ENCODE peak calls at places on chromosomes 12 and 14, in four cellular contexts. Q is HCT116, Z is tibial nerve, C is upper lobe of right lung. F is an unnamed sample.

GRCh38 chr12:130053641-130054040 is 108.6 kb upstream of the FZD10 start:
- DNase-seq in Q (no peak), C (peak; percentile 46), Z (no peak), F (no peak)

GRCh38 chr12:42173961-42174521 is 29.4 kb upstream of the GXYLT1 start:
- DNase-seq in Z (no peak), C (no peak), Q (no peak), F (no peak)

GRCh38 chr12:127595506-127595905 is 671.5 kb upstream of the TMEM132C start:
- DNase-seq in Z (no peak), C (no peak), Q (no peak), F (no peak)

GRCh38 chr14:85357120-85357519 is 172.8 kb upstream of the FLRT2 start:
- DNase-seq in C (no peak), Z (no peak), Q (no peak), F (no peak)

GRCh38 chr12:29562167-29562776 is 64.8 kb upstream of the OVCH1 start:
- DNase-seq in Z (peak; percentile 60), Q (no peak), C (no peak), F (no peak)

GRCh38 chr12:2624543-2625266 is 170.1 kb upstream of the FKBP4 start:
- DNase-seq in C (no peak), Z (no peak), Q (peak; percentile 36), F (no peak)

GRCh38 chr12:66107451-66107915 is 23.1 kb downstream of the LLPH start:
- DNase-seq in Z (peak; percentile 97), C (no peak), Q (peak; percentile 93), F (peak; percentile 45)

GRCh38 chr12:71626098-71626497 is 37.5 kb downstream of the ZFC3H1 start:
- DNase-seq in C (no peak), Q (no peak), Z (no peak), F (no peak)

GRCh38 chr14:95516554-95517209 is at the start of gene SYNE3:
- DNase-seq in Q (no peak), C (peak; percentile 85), Z (no peak), F (peak; percentile 78)

GRCh38 chr14:59777006-59777579 is 93.5 kb downstream of the RTN1 start:
- DNase-seq in Q (no peak), Z (no peak), C (no peak), F (no peak)

GRCh38 chr14:95915326-95915725 is 38.7 kb downstream of the TUNAR start:
- DNase-seq in Q (no peak), Z (no peak), C (no peak), F (no peak)

GRCh38 chr14:64717870-64718269 is 13.6 kb downstream of the PLEKHG3 start:
- DNase-seq in Z (no peak), Q (no peak), C (no peak), F (no peak)

GRCh38 chr12:92297932-92298681 is 152.5 kb upstream of the BTG1 start:
- DNase-seq in Z (peak; percentile 24), Q (no peak), C (no peak), F (no peak)

GRCh38 chr12:54853933-54854538 is at the start of gene MUCL1:
- DNase-seq in Z (peak; percentile 79), C (no peak), Q (peak; percentile 62), F (peak; percentile 69)

GRCh38 chr12:19496249-19497208 is 57.2 kb downstream of the AEBP2 start:
- DNase-seq in Q (no peak), Z (no peak), C (no peak), F (no peak)
- H3K36me3 ChIP-seq in Q (peaks cover 6% of the 10 kb centered on the region), Z (no peaks in the 10 kb centered on the region), C (peaks cover 35% of the 10 kb centered on the region), F (peaks cover 19% of the 10 kb centered on the region)

DNA sequence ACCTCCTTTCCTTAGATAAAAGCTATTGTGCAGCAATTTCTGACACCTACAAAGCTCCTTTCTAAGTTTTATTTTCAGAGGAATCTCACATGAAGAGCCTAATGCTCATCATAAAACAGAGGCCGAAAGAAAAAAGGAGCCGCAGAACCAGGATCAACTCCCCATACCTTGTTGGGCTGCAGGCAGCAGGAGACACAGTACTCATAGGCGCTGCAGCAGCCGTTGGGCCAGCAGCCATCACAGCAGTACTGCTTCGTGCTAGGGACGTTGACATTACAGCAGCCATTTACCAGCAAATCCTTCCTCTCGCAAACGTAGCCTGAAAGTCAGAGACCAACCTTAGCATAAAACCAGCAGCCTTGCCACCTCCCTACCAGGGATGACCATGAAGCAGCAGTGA is 17.7 kb downstream of the SPRING1 start:
- DNase-seq in Z (no peak), C (no peak), Q (no peak), F (no peak)
- H3K36me3 ChIP-seq in Z (no peaks in the 10 kb centered on the region), C (peaks cover 59% of the 10 kb centered on the region), Q (peaks cover 9% of the 10 kb centered on the region), F (peaks cover 36% of the 10 kb centered on the region)

GRCh38 chr14:75088566-75089373 is 19.3 kb downstream of the ZC2HC1C start:
- DNase-seq in C (no peak), Z (peak; percentile 92), Q (peak; percentile 26), F (no peak)

GRCh38 chr14:75091251-75091650 is 21.8 kb downstream of the ZC2HC1C start:
- DNase-seq in Z (no peak), C (no peak), Q (no peak), F (no peak)

GRCh38 chr14:75088153-75088552 is 18.7 kb downstream of the ZC2HC1C start:
- DNase-seq in C (no peak), Q (no peak), Z (no peak), F (no peak)

GRCh38 chr14:75092698-75093097 is 23.3 kb downstream of the ZC2HC1C start:
- DNase-seq in Q (no peak), C (no peak), Z (no peak), F (no peak)

DNA sequence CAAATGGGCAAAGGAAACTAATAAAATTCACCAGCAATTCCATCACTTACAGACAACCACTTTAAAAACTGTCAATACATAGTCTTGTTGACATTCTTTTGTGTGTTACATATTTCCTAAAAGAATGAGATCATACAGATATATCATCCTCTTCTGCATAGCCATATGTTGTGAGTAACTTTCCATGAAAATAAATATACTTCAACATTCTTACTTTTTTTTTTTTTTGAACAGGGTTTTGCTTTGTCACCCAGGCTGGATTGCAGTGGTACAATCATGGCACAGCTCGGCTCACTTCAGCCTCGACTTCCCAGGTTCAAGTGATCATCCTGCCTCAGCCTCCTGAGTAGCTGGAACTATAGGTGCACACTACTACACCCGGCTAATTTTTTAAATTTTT is 20.9 kb downstream of the ZC2HC1C start:
- DNase-seq in C (no peak), Q (no peak), Z (no peak), F (no peak)
- H3K36me3 ChIP-seq in C (peaks cover 86% of the 10 kb centered on the region), Q (peaks cover 44% of the 10 kb centered on the region), Z (peaks cover 6% of the 10 kb centered on the region), F (peaks cover 66% of the 10 kb centered on the region)

GRCh38 chr14:90274019-90274418 is 17.7 kb downstream of the PSMC1 start:
- DNase-seq in Q (no peak), C (no peak), Z (no peak), F (no peak)

GRCh38 chr14:90275455-90275814 is 19.1 kb downstream of the PSMC1 start:
- DNase-seq in C (no peak), Z (no peak), Q (no peak), F (peak; percentile 40)

GRCh38 chr14:90273532-90273931 is 17.2 kb downstream of the PSMC1 start:
- DNase-seq in Q (no peak), Z (no peak), C (no peak), F (no peak)

GRCh38 chr14:90274808-90275454 is 18.6 kb downstream of the PSMC1 start:
- DNase-seq in Q (no peak), C (no peak), Z (no peak), F (no peak)

DNA sequence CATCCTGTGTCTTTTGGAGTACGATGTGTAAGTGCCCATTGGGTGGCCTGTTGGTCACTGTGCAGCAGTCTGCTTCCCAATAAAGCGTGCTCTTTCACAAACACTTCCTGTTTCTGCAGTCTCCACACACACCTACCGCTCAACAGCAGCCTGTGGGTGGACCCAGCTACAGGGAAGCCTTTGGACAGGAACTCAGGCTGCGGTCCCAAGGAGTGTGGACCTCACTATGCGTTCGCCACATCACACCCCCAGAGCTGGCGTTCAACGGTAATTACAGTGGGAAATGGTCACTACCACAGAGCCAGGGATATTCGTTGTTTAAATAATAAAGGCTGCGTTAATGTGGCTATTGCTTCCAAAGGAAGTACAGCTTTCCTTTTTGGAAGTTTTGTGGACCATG is 16.2 kb downstream of the PSMC1 start:
- DNase-seq in Q (no peak), Z (no peak), C (peak; percentile 72), F (no peak)
- H3K36me3 ChIP-seq in Q (peaks cover 38% of the 10 kb centered on the region), Z (peaks cover 3% of the 10 kb centered on the region), C (peaks cover 72% of the 10 kb centered on the region), F (peaks cover 62% of the 10 kb centered on the region)

DNA sequence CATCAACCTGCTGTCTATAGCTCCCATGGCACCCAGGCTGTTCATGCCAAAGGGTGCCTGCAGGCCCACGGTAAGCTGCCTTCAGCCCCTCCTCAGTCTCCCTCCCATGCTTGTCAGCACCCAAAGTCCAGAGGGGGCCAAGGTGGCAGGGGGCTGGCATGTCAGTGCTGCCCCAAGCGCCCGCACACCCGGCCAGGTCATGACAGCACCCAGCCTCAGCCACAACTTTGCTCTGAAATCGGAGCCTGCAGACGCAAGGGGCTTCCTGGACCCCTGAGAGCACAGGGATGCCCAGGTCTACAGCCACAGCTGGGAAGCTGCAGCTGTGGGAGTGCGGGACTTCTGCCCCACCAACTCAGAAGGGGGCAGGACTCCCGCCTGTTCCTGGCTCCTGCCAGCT is 28.5 kb upstream of the PAPLN start:
- DNase-seq in C (no peak), Z (no peak), Q (no peak), F (no peak)
- H3K36me3 ChIP-seq in C (peaks cover 84% of the 10 kb centered on the region), Z (peaks cover 4% of the 10 kb centered on the region), Q (peaks cover 22% of the 10 kb centered on the region), F (peaks cover 43% of the 10 kb centered on the region)

GRCh38 chr12:105036937-105037649 is 47.2 kb downstream of the ALDH1L2 start:
- DNase-seq in Q (no peak), Z (no peak), C (no peak), F (no peak)

GRCh38 chr12:105040476-105040875 is 43.8 kb downstream of the ALDH1L2 start:
- DNase-seq in Q (no peak), C (no peak), Z (no peak), F (no peak)

GRCh38 chr12:105041186-105041585 is 43.1 kb downstream of the ALDH1L2 start:
- DNase-seq in Z (peak; percentile 24), C (no peak), Q (no peak), F (no peak)
- H3K36me3 ChIP-seq in Z (no peaks in the 10 kb centered on the region), C (no peaks in the 10 kb centered on the region), Q (no peaks in the 10 kb centered on the region), F (no peaks in the 10 kb centered on the region)

GRCh38 chr12:57233357-57234232 is 4.1 kb downstream of the SHMT2 start:
- DNase-seq in Z (no peak), Q (no peak), C (no peak), F (no peak)

GRCh38 chr12:57231276-57232021 is 1.9 kb downstream of the SHMT2 start:
- DNase-seq in Z (no peak), C (no peak), Q (no peak), F (peak; percentile 84)

GRCh38 chr12:57230381-57231155 is 1.1 kb downstream of the SHMT2 start:
- DNase-seq in C (no peak), Q (no peak), Z (no peak), F (no peak)

GRCh38 chr12:57234233-57234570 is 4.7 kb downstream of the SHMT2 start:
- DNase-seq in Q (no peak), Z (no peak), C (no peak), F (no peak)

GRCh38 chr12:57232156-57232756 is 2.7 kb downstream of the SHMT2 start:
- DNase-seq in C (no peak), Q (no peak), Z (no peak), F (no peak)
- H3K36me3 ChIP-seq in C (peaks cover 35% of the 10 kb centered on the region), Q (peaks cover 15% of the 10 kb centered on the region), Z (no peaks in the 10 kb centered on the region), F (peaks cover 3% of the 10 kb centered on the region)

GRCh38 chr14:39154594-39155189 is 15.4 kb downstream of the TRAPPC6B start:
- DNase-seq in Q (no peak), C (peak; percentile 23), Z (no peak), F (peak; percentile 43)
- H3K36me3 ChIP-seq in Q (peaks cover 24% of the 10 kb centered on the region), C (peaks cover 89% of the 10 kb centered on the region), Z (no peaks in the 10 kb centered on the region), F (no peaks in the 10 kb centered on the region)

DNA sequence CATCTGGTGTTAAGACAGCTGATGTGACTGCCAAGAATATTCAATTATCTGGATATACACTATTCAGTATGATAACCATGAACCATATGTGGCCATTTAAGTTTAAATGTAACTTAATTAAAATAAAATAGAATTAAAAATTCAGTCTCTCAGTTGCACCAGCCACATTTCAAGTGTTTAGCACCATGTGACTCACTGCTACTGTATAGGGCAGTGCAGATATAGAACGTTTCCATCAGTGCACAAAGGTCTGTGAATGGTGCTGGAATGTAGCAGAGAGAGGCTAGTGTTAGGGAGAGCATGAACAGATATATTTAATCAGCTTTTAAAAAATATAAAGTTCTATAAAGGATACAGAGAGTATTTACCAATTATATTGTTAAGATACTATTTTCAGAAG is 28.7 kb downstream of the ARID4A start:
- DNase-seq in Z (no peak), Q (no peak), C (no peak), F (no peak)
- H3K36me3 ChIP-seq in Z (no peaks in the 10 kb centered on the region), Q (peaks cover 18% of the 10 kb centered on the region), C (peaks cover 84% of the 10 kb centered on the region), F (peaks cover 57% of the 10 kb centered on the region)